ENCODE peak calls at places on chromosome 21, in eight cellular contexts. One of them, this sample, is unnamed.

GRCh38 chr21:29656504-29657227 is 283.1 kb downstream of the GRIK1 start:
- DNase-seq in left colon: no peak
- DNase-seq in mammary epithelial cell: peak; percentile 64
- DNase-seq in activated T-cell treated with anti-CD3 and anti-CD28 coated beads, Interleukin-2, amount 50 U/mL, for 72 hours: peak; percentile 19
- DNase-seq in activated naive CD8-positive, alpha-beta T cell treated with anti-CD3 and anti-CD28 coated beads, Interleukin-2, amount 50 U/mL, for 24 hours: no peak
- DNase-seq in SW480: peak; percentile 57
- DNase-seq in T-helper 9 cell: no peak
- DNase-seq in colonic mucosa: no peak
- DNase-seq in this sample: no peak

GRCh38 chr21:38920631-38921398 is 115.1 kb downstream of the ETS2 start:
- DNase-seq in left colon: no peak
- DNase-seq in mammary epithelial cell: no peak
- DNase-seq in activated T-cell treated with anti-CD3 and anti-CD28 coated beads, Interleukin-2, amount 50 U/mL, for 72 hours: no peak
- DNase-seq in activated naive CD8-positive, alpha-beta T cell treated with anti-CD3 and anti-CD28 coated beads, Interleukin-2, amount 50 U/mL, for 24 hours: no peak
- DNase-seq in SW480: peak; percentile 26
- DNase-seq in T-helper 9 cell: no peak
- DNase-seq in colonic mucosa: no peak
- DNase-seq in this sample: no peak

GRCh38 chr21:39681845-39682244 is 63.1 kb upstream of the IGSF5 start:
- DNase-seq in left colon: no peak
- DNase-seq in mammary epithelial cell: peak; percentile 66
- DNase-seq in activated T-cell treated with anti-CD3 and anti-CD28 coated beads, Interleukin-2, amount 50 U/mL, for 72 hours: no peak
- DNase-seq in activated naive CD8-positive, alpha-beta T cell treated with anti-CD3 and anti-CD28 coated beads, Interleukin-2, amount 50 U/mL, for 24 hours: no peak
- DNase-seq in SW480: no peak
- DNase-seq in T-helper 9 cell: no peak
- DNase-seq in colonic mucosa: no peak
- DNase-seq in this sample: no peak

GRCh38 chr21:45982758-45983731 is 1.5 kb downstream of the COL6A1 start:
- DNase-seq in left colon: peak; percentile 13
- DNase-seq in mammary epithelial cell: no peak
- DNase-seq in activated T-cell treated with anti-CD3 and anti-CD28 coated beads, Interleukin-2, amount 50 U/mL, for 72 hours: no peak
- DNase-seq in activated naive CD8-positive, alpha-beta T cell treated with anti-CD3 and anti-CD28 coated beads, Interleukin-2, amount 50 U/mL, for 24 hours: no peak
- DNase-seq in SW480: no peak
- DNase-seq in T-helper 9 cell: no peak
- DNase-seq in colonic mucosa: no peak
- DNase-seq in this sample: no peak

GRCh38 chr21:45969921-45970673 is 11.5 kb upstream of the COL6A1 start:
- DNase-seq in left colon: no peak
- DNase-seq in mammary epithelial cell: no peak
- DNase-seq in activated T-cell treated with anti-CD3 and anti-CD28 coated beads, Interleukin-2, amount 50 U/mL, for 72 hours: no peak
- DNase-seq in activated naive CD8-positive, alpha-beta T cell treated with anti-CD3 and anti-CD28 coated beads, Interleukin-2, amount 50 U/mL, for 24 hours: no peak
- DNase-seq in SW480: no peak
- DNase-seq in T-helper 9 cell: no peak
- DNase-seq in colonic mucosa: no peak
- DNase-seq in this sample: no peak

GRCh38 chr21:43308511-43309283 is 118.2 kb downstream of the SIK1 start:
- DNase-seq in left colon: no peak
- DNase-seq in mammary epithelial cell: no peak
- DNase-seq in activated T-cell treated with anti-CD3 and anti-CD28 coated beads, Interleukin-2, amount 50 U/mL, for 72 hours: no peak
- DNase-seq in activated naive CD8-positive, alpha-beta T cell treated with anti-CD3 and anti-CD28 coated beads, Interleukin-2, amount 50 U/mL, for 24 hours: no peak
- DNase-seq in SW480: no peak
- DNase-seq in T-helper 9 cell: no peak
- DNase-seq in colonic mucosa: no peak
- DNase-seq in this sample: no peak

GRCh38 chr21:29342394-29342957 is 43.8 kb downstream of the BACH1 start:
- DNase-seq in left colon: peak; percentile 24
- DNase-seq in mammary epithelial cell: peak; percentile 72
- DNase-seq in activated T-cell treated with anti-CD3 and anti-CD28 coated beads, Interleukin-2, amount 50 U/mL, for 72 hours: peak; percentile 74
- DNase-seq in activated naive CD8-positive, alpha-beta T cell treated with anti-CD3 and anti-CD28 coated beads, Interleukin-2, amount 50 U/mL, for 24 hours: peak; percentile 67
- DNase-seq in SW480: no peak
- DNase-seq in T-helper 9 cell: no peak
- DNase-seq in colonic mucosa: no peak
- DNase-seq in this sample: peak; percentile 69

GRCh38 chr21:45994086-45994661 is 12.6 kb downstream of the COL6A1 start:
- DNase-seq in left colon: peak; percentile 2
- DNase-seq in mammary epithelial cell: no peak
- DNase-seq in activated T-cell treated with anti-CD3 and anti-CD28 coated beads, Interleukin-2, amount 50 U/mL, for 72 hours: no peak
- DNase-seq in activated naive CD8-positive, alpha-beta T cell treated with anti-CD3 and anti-CD28 coated beads, Interleukin-2, amount 50 U/mL, for 24 hours: no peak
- DNase-seq in SW480: no peak
- DNase-seq in T-helper 9 cell: no peak
- DNase-seq in colonic mucosa: peak; percentile 14
- DNase-seq in this sample: no peak

GRCh38 chr21:45698493-45698947 is 55.0 kb downstream of the PCBP3 start:
- DNase-seq in left colon: peak; percentile 10
- DNase-seq in mammary epithelial cell: peak; percentile 89
- DNase-seq in activated T-cell treated with anti-CD3 and anti-CD28 coated beads, Interleukin-2, amount 50 U/mL, for 72 hours: peak; percentile 50
- DNase-seq in activated naive CD8-positive, alpha-beta T cell treated with anti-CD3 and anti-CD28 coated beads, Interleukin-2, amount 50 U/mL, for 24 hours: no peak
- DNase-seq in SW480: no peak
- DNase-seq in T-helper 9 cell: no peak
- DNase-seq in colonic mucosa: peak; percentile 23
- DNase-seq in this sample: no peak

GRCh38 chr21:41548781-41549180 is 40.8 kb upstream of the TMPRSS2 start:
- DNase-seq in left colon: no peak
- DNase-seq in mammary epithelial cell: no peak
- DNase-seq in activated T-cell treated with anti-CD3 and anti-CD28 coated beads, Interleukin-2, amount 50 U/mL, for 72 hours: no peak
- DNase-seq in activated naive CD8-positive, alpha-beta T cell treated with anti-CD3 and anti-CD28 coated beads, Interleukin-2, amount 50 U/mL, for 24 hours: no peak
- DNase-seq in SW480: no peak
- DNase-seq in T-helper 9 cell: no peak
- DNase-seq in colonic mucosa: no peak
- DNase-seq in this sample: no peak

GRCh38 chr21:33634254-33634653 is 7.3 kb downstream of the CRYZL1 start:
- DNase-seq in left colon: no peak
- DNase-seq in mammary epithelial cell: no peak
- DNase-seq in activated T-cell treated with anti-CD3 and anti-CD28 coated beads, Interleukin-2, amount 50 U/mL, for 72 hours: no peak
- DNase-seq in activated naive CD8-positive, alpha-beta T cell treated with anti-CD3 and anti-CD28 coated beads, Interleukin-2, amount 50 U/mL, for 24 hours: no peak
- DNase-seq in SW480: no peak
- DNase-seq in T-helper 9 cell: no peak
- DNase-seq in colonic mucosa: no peak
- DNase-seq in this sample: no peak

GRCh38 chr21:36976882-36977651 is 10.6 kb upstream of the HLCS start:
- DNase-seq in left colon: no peak
- DNase-seq in mammary epithelial cell: peak; percentile 54
- DNase-seq in activated T-cell treated with anti-CD3 and anti-CD28 coated beads, Interleukin-2, amount 50 U/mL, for 72 hours: peak; percentile 36
- DNase-seq in activated naive CD8-positive, alpha-beta T cell treated with anti-CD3 and anti-CD28 coated beads, Interleukin-2, amount 50 U/mL, for 24 hours: peak; percentile 34
- DNase-seq in SW480: peak; percentile 65
- DNase-seq in T-helper 9 cell: no peak
- DNase-seq in colonic mucosa: no peak
- DNase-seq in this sample: peak; percentile 33

GRCh38 chr21:39109596-39110210 is 73.5 kb downstream of the PSMG1 start:
- DNase-seq in left colon: no peak
- DNase-seq in mammary epithelial cell: no peak
- DNase-seq in activated T-cell treated with anti-CD3 and anti-CD28 coated beads, Interleukin-2, amount 50 U/mL, for 72 hours: no peak
- DNase-seq in activated naive CD8-positive, alpha-beta T cell treated with anti-CD3 and anti-CD28 coated beads, Interleukin-2, amount 50 U/mL, for 24 hours: no peak
- DNase-seq in SW480: no peak
- DNase-seq in T-helper 9 cell: no peak
- DNase-seq in colonic mucosa: no peak
- DNase-seq in this sample: no peak

GRCh38 chr21:32423320-32423719 is 10.8 kb downstream of the EVA1C start:
- DNase-seq in left colon: no peak
- DNase-seq in mammary epithelial cell: peak; percentile 76
- DNase-seq in activated T-cell treated with anti-CD3 and anti-CD28 coated beads, Interleukin-2, amount 50 U/mL, for 72 hours: no peak
- DNase-seq in activated naive CD8-positive, alpha-beta T cell treated with anti-CD3 and anti-CD28 coated beads, Interleukin-2, amount 50 U/mL, for 24 hours: no peak
- DNase-seq in SW480: peak; percentile 27
- DNase-seq in T-helper 9 cell: no peak
- DNase-seq in colonic mucosa: no peak
- DNase-seq in this sample: no peak

GRCh38 chr21:44925027-44925755 is 4.5 kb upstream of the ITGB2 start:
- DNase-seq in left colon: no peak
- DNase-seq in mammary epithelial cell: peak; percentile 86
- DNase-seq in activated T-cell treated with anti-CD3 and anti-CD28 coated beads, Interleukin-2, amount 50 U/mL, for 72 hours: no peak
- DNase-seq in activated naive CD8-positive, alpha-beta T cell treated with anti-CD3 and anti-CD28 coated beads, Interleukin-2, amount 50 U/mL, for 24 hours: no peak
- DNase-seq in SW480: peak; percentile 48
- DNase-seq in T-helper 9 cell: no peak
- DNase-seq in colonic mucosa: no peak
- DNase-seq in this sample: no peak